ENCODE peak calls at places on chromosome 2, in nine cellular contexts. L, U, S, P, V, Y, J, K and W are unnamed samples.

GRCh38 chr2:237998530-237998929 is 31.7 kb downstream of the UBE2F start:
- DNase-seq in S (peak), Y (no peak), V (peak), J (no peak), P (no peak), L (no peak), K (no peak), U (no peak), W (no peak)

GRCh38 chr2:37026050-37026449 is 58.1 kb downstream of the HEATR5B start:
- DNase-seq in J (no peak), S (peak), U (no peak), P (no peak), L (peak), Y (no peak), K (no peak), V (no peak), W (no peak)

GRCh38 chr2:48467637-48468036 is 62.3 kb upstream of the STON1 start:
- DNase-seq in V (peak), L (no peak), S (no peak), U (no peak), K (no peak), P (no peak), Y (no peak), J (no peak), W (no peak)

GRCh38 chr2:69890881-69891280 is 2.9 kb upstream of the SNRNP27 start:
- DNase-seq in K (no peak), U (no peak), S (no peak), L (no peak), P (no peak), J (no peak), V (no peak), Y (no peak), W (no peak)

GRCh38 chr2:227933891-227934290 is 62.5 kb downstream of the DAW1 start:
- DNase-seq in S (no peak), U (no peak), L (peak), K (no peak), P (no peak), V (no peak), J (no peak), Y (no peak), W (peak)

GRCh38 chr2:151799886-151800292 is 28.3 kb downstream of the ARL5A start:
- DNase-seq in J (no peak), S (no peak), L (no peak), K (no peak), V (no peak), P (no peak), U (no peak), Y (no peak), W (no peak)

GRCh38 chr2:37880546-37880945 is 44.5 kb upstream of the RMDN2 start:
- DNase-seq in P (no peak), K (no peak), L (no peak), S (no peak), V (no peak), J (no peak), Y (no peak), U (no peak), W (no peak)

GRCh38 chr2:101679037-101679726 is 18.3 kb upstream of the MAP4K4 start:
- DNase-seq in V (peak), S (peak), K (no peak), U (no peak), J (peak), P (peak), L (no peak), Y (no peak), W (peak)

GRCh38 chr2:134718956-134719814 is at the start of gene TMEM163:
- DNase-seq in V (no peak), Y (no peak), S (no peak), L (peak), K (no peak), U (no peak), J (no peak), P (no peak), W (no peak)

GRCh38 chr2:134466141-134466540 is 212.3 kb downstream of the MGAT5 start:
- DNase-seq in K (peak), U (no peak), P (peak), S (peak), L (peak), V (no peak), J (no peak), Y (no peak), W (no peak)

GRCh38 chr2:25165992-25166618 is 2.3 kb downstream of the POMC start:
- DNase-seq in U (no peak), K (no peak), P (no peak), S (no peak), J (no peak), L (peak), Y (peak), V (no peak), W (no peak)

GRCh38 chr2:222074674-222075073 is 224.1 kb downstream of the PAX3 start:
- DNase-seq in J (no peak), P (no peak), Y (no peak), K (no peak), L (no peak), U (no peak), V (no peak), S (no peak), W (no peak)

GRCh38 chr2:238523158-238524110 is 96.7 kb downstream of the ASB1 start:
- DNase-seq in J (no peak), P (no peak), Y (no peak), L (peak), S (peak), U (peak), V (peak), K (peak), W (no peak)

GRCh38 chr2:61420986-61421546 is 49.8 kb downstream of the USP34 start:
- DNase-seq in L (no peak), P (no peak), S (no peak), K (no peak), J (no peak), U (peak), V (no peak), Y (no peak), W (no peak)
- H3K4me3 ChIP-seq in L (no peak), P (no peak), S (no peak), K (no peak), J (no peak), U (no peak), V (no peak), Y (no peak), W (no peak)

GRCh38 chr2:160062283-160063005 is at the start of gene PLA2R1:
- DNase-seq in Y (peak), U (peak), S (peak), K (peak), L (peak), J (no peak), V (peak), P (peak), W (no peak)

GRCh38 chr2:160063266-160063665 is 851 bp upstream of the PLA2R1 start:
- DNase-seq in J (no peak), U (no peak), K (no peak), P (no peak), S (no peak), L (no peak), Y (no peak), V (no peak), W (no peak)

GRCh38 chr2:160063895-160064577 is 1.6 kb upstream of the PLA2R1 start:
- DNase-seq in U (no peak), L (no peak), S (no peak), J (no peak), K (no peak), V (no peak), P (no peak), Y (no peak), W (peak)

GRCh38 chr2:160060297-160060696 is 2.1 kb downstream of the PLA2R1 start:
- DNase-seq in U (no peak), S (no peak), V (no peak), P (no peak), J (no peak), K (no peak), L (no peak), Y (no peak), W (no peak)

GRCh38 chr2:160061533-160062282 is 707 bp downstream of the PLA2R1 start:
- DNase-seq in Y (peak), V (no peak), P (no peak), L (no peak), J (no peak), S (no peak), K (no peak), U (no peak), W (no peak)
- H3K4me3 ChIP-seq in Y (peak), V (peak), P (peak), L (peak), J (peak), S (peak), K (peak), U (peak), W (peak)

GRCh38 chr2:203893386-203893785 is 25.8 kb downstream of the CTLA4 start:
- DNase-seq in S (no peak), U (no peak), J (no peak), Y (no peak), P (no peak), K (no peak), L (no peak), V (peak), W (no peak)
- H3K4me3 ChIP-seq in S (no peak), U (no peak), J (no peak), Y (no peak), P (no peak), K (no peak), L (no peak), V (no peak), W (no peak)

DNA sequence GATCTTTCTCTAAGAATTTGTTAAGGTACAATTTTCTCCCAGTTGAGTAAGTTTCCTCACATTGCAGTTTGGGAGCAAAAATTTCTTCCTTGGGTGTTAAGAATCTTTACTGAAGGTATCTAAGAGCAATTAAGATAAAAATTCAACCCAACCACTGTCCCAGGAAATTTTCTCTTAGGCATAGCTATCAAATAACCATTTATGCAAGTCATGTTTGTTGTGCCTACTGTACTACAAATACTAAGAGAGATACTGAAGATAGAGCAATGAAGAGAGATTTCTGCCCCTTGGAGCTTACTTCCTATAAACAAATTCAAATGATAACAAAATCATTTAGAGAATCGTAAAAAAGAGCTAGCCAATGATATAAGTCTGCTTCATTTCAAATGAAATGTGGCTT is 402.8 kb downstream of the LRRTM4 start:
- DNase-seq in P (no peak), K (no peak), J (no peak), Y (no peak), V (no peak), S (no peak), L (no peak), U (no peak), W (no peak)
- H3K4me3 ChIP-seq in P (no peak), K (no peak), J (no peak), Y (no peak), V (no peak), S (no peak), L (no peak), U (no peak), W (no peak)